ENCODE peak calls at places on chromosomes 3 and 15, in five cellular contexts. P is transverse colon, T is BE2C, V is pancreas, D is cardiac muscle cell. M is an unnamed sample.
A peak's percentile ranks its signal among the peaks of the same experiment; 100 is the strongest.

GRCh38 chr3:105848821-105849220 is 20.0 kb downstream of the CBLB start:
- DNase-seq in T (no peak), P (no peak), V (no peak), D (no peak), M (no peak)

GRCh38 chr15:95281470-95281869 is 1049.0 kb upstream of the NR2F2 start:
- DNase-seq in V (no peak), D (no peak), P (no peak), T (no peak), M (no peak)

GRCh38 chr15:52678468-52679231 is 538 bp downstream of the ATOSA start:
- DNase-seq in V (peak; percentile 91), P (peak; percentile 80), D (peak; percentile 72), T (peak; percentile 62), M (peak; percentile 75)

GRCh38 chr15:58334803-58335202 is 97.0 kb upstream of the LIPC start:
- DNase-seq in D (no peak), V (no peak), P (no peak), T (no peak), M (no peak)

GRCh38 chr3:52890735-52891134 is 6.6 kb downstream of the STIMATE start:
- DNase-seq in T (no peak), V (no peak), P (no peak), D (no peak), M (peak; percentile 3)

GRCh38 chr15:98733098-98733497 is 84.8 kb downstream of the IGF1R start:
- DNase-seq in D (no peak), T (no peak), P (no peak), V (no peak), M (no peak)

GRCh38 chr3:12270976-12271375 is 17.9 kb upstream of the PPARG start:
- DNase-seq in V (no peak), T (no peak), P (no peak), D (no peak), M (no peak)

GRCh38 chr15:55909036-55909811 is 84.2 kb downstream of the NEDD4 start:
- DNase-seq in P (no peak), D (peak; percentile 49), T (no peak), V (no peak), M (no peak)

GRCh38 chr15:98700501-98700900 is 52.2 kb downstream of the IGF1R start:
- DNase-seq in D (no peak), V (no peak), P (no peak), T (no peak), M (no peak)

GRCh38 chr15:99438222-99438592 is 127.6 kb upstream of the MEF2A start:
- DNase-seq in V (no peak), D (no peak), T (peak; percentile 3), P (no peak), M (no peak)

GRCh38 chr3:71101581-71101980 is 481.9 kb downstream of the FOXP1 start:
- DNase-seq in T (no peak), V (no peak), D (no peak), P (no peak), M (no peak)

GRCh38 chr15:70328137-70329115 is 230.7 kb upstream of the TLE3 start:
- DNase-seq in V (no peak), T (no peak), P (peak; percentile 43), D (peak; percentile 88), M (no peak)

GRCh38 chr3:48399387-48400172 is 27.6 kb downstream of the FBXW12 start:
- DNase-seq in D (no peak), V (peak; percentile 81), T (no peak), P (no peak), M (peak; percentile 69)

GRCh38 chr3:48928679-48929078 is 10.0 kb downstream of the ARIH2 start:
- DNase-seq in P (no peak), V (no peak), D (peak; percentile 33), T (no peak), M (no peak)

GRCh38 chr15:32918481-32919026 is 200.8 kb downstream of the GREM1 start:
- DNase-seq in D (no peak), V (no peak), P (no peak), T (no peak), M (no peak)

GRCh38 chr15:101088788-101089578 is 162.9 kb downstream of the CHSY1 start:
- DNase-seq in D (peak; percentile 64), V (peak; percentile 47), T (peak; percentile 84), P (peak; percentile 80), M (peak; percentile 96)

GRCh38 chr15:73750951-73751350 is 2.2 kb downstream of the INSYN1 start:
- DNase-seq in D (no peak), V (no peak), T (no peak), P (no peak), M (no peak)

GRCh38 chr3:142276780-142277179 is 51.4 kb upstream of the GK5 start:
- DNase-seq in D (peak; percentile 91), T (no peak), V (no peak), P (no peak), M (no peak)

GRCh38 chr15:69045810-69046209 is 31.3 kb downstream of the NOX5 start:
- DNase-seq in P (no peak), D (peak; percentile 74), T (no peak), V (no peak), M (peak; percentile 57)

GRCh38 chr3:180048108-180048507 is 11.4 kb upstream of the PEX5L start:
- DNase-seq in P (no peak), D (no peak), V (no peak), T (no peak), M (no peak)

GRCh38 chr3:399647-400046 is 203.1 kb downstream of the CHL1 start:
- DNase-seq in T (no peak), D (no peak), V (no peak), P (no peak), M (no peak)

GRCh38 chr3:173652093-173652492 is 254.5 kb downstream of the NLGN1 start:
- DNase-seq in D (no peak), T (no peak), V (no peak), P (no peak), M (no peak)

GRCh38 chr3:128598884-128599664 is 51.5 kb downstream of the RPN1 start:
- DNase-seq in V (no peak), D (no peak), T (no peak), P (no peak), M (no peak)

GRCh38 chr3:157981819-157982218 is 124.4 kb downstream of the SHOX2 start:
- DNase-seq in P (no peak), V (no peak), T (no peak), D (no peak), M (no peak)

GRCh38 chr3:71879089-71879488 is 94.1 kb upstream of the PROK2 start:
- DNase-seq in V (no peak), P (no peak), D (no peak), T (no peak), M (no peak)

GRCh38 chr3:171056528-171056927 is 30.0 kb upstream of the SLC2A2 start:
- DNase-seq in P (no peak), T (no peak), V (no peak), D (peak; percentile 60), M (no peak)

GRCh38 chr3:110679235-110679634 is 392.4 kb upstream of the NECTIN3 start:
- DNase-seq in D (no peak), T (no peak), P (no peak), V (no peak), M (no peak)

GRCh38 chr3:186990282-186990681 is 60.0 kb downstream of the ST6GAL1 start:
- DNase-seq in P (no peak), D (no peak), V (no peak), T (no peak), M (no peak)

GRCh38 chr15:43067717-43068461 is 37.9 kb downstream of the UBR1 start:
- DNase-seq in T (no peak), V (no peak), D (peak; percentile 36), P (no peak), M (peak; percentile 25)

GRCh38 chr3:123129532-123129931 is 62.7 kb downstream of the PDIA5 start:
- DNase-seq in V (no peak), T (no peak), D (no peak), P (no peak), M (no peak)

GRCh38 chr3:104206925-104207324 is 1159.8 kb upstream of the ALCAM start:
- DNase-seq in T (peak; percentile 9), P (no peak), D (no peak), V (no peak), M (no peak)

DNA sequence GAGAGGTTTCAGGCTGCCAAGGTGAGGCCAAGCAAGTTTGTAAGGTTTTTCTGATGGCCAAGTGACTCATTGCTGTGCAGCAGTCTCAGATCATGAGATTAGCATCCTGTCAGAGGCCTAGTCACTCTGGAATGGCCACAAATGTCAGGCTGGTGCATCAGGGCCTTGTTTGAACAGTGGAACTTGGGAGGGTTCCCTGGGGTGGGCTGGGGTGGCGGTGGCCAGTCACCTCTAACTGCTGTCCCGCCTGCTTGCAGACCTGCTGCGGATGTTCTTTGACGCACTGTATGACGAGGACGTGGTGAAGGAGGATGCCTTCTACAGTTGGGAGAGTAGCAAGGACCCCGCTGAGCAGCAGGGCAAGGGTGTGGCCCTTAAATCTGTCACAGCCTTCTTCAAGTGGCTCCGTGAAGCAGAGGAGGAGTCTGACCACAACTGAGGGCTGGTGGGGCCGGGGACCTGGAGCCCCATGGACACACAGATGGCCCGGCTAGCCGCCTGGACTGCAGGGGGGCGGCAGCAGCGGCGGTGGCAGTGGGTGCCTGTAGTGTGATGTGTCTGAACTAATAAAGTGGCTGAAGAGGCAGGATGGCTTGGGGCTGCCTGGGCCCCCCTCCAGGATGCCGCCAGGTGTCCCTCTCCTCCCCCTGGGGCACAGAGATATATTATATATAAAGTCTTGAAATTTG is 2.8 kb upstream of the FAM131A start:
- DNase-seq in D (no peak), V (no peak), P (no peak), T (peak; percentile 45), M (no peak)
- H3K36me3 ChIP-seq in D (peaks cover 44% of the 10 kb centered on the region), V (peaks cover 26% of the 10 kb centered on the region), P (peaks cover 32% of the 10 kb centered on the region), T (peaks cover 59% of the 10 kb centered on the region), M (peaks cover 38% of the 10 kb centered on the region)

DNA sequence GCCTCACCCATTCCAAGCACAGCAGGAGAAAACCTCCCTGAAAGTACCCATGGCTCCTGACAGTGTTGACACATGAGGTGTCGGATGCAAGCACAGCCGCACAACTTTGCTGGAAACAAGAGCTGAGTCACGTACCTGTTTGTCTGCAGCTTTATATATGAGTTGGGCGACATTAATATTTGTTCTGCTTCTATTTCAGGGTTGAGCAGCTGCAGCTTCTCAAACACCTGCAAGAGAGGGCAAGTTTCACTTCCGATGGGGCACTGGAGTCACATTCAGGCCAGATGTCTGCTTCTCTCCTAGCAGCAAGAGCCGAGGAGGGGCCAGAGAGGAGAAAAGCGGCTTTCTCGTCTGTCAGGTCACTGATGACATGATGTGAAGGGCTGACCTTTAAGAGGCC is 88.0 kb downstream of the NUP210 start:
- DNase-seq in D (no peak), V (peak; percentile 55), P (peak; percentile 63), T (no peak), M (no peak)
- H3K36me3 ChIP-seq in D (peaks cover 4% of the 10 kb centered on the region), V (no peaks in the 10 kb centered on the region), P (no peaks in the 10 kb centered on the region), T (peaks cover under 1% of the 10 kb centered on the region), M (peaks cover 36% of the 10 kb centered on the region)

GRCh38 chr3:39125837-39126500 is 18.5 kb downstream of the TTC21A start:
- DNase-seq in T (no peak), V (no peak), D (peak; percentile 30), P (no peak), M (no peak)

GRCh38 chr3:39124876-39125836 is 17.7 kb downstream of the TTC21A start:
- DNase-seq in P (peak; percentile 49), V (peak; percentile 52), T (no peak), D (peak; percentile 63), M (peak; percentile 51)

GRCh38 chr3:39127907-39128303 is 20.4 kb downstream of the TTC21A start:
- DNase-seq in P (no peak), V (no peak), D (no peak), T (no peak), M (no peak)

GRCh38 chr3:39127296-39127906 is 19.9 kb downstream of the TTC21A start:
- DNase-seq in P (no peak), T (no peak), V (no peak), D (no peak), M (no peak)

GRCh38 chr3:39126532-39127071 is 19.1 kb downstream of the TTC21A start:
- DNase-seq in P (peak; percentile 56), T (peak; percentile 55), D (peak; percentile 78), V (no peak), M (peak; percentile 61)
- H3K36me3 ChIP-seq in P (no peaks in the 10 kb centered on the region), T (no peaks in the 10 kb centered on the region), D (no peaks in the 10 kb centered on the region), V (no peaks in the 10 kb centered on the region), M (no peaks in the 10 kb centered on the region)

GRCh38 chr3:58377168-58377567 is 44.5 kb downstream of the PXK start:
- DNase-seq in P (no peak), V (no peak), D (no peak), T (no peak), M (no peak)
- H3K36me3 ChIP-seq in P (no peaks in the 10 kb centered on the region), V (no peaks in the 10 kb centered on the region), D (no peaks in the 10 kb centered on the region), T (no peaks in the 10 kb centered on the region), M (no peaks in the 10 kb centered on the region)